ENCODE peak calls at places on chromosomes 6 and 20, in six cellular contexts. F is NB4, V is HCT116, O is endothelial cell of umbilical vein, Y is heart left ventricle, H is stomach. G is an unnamed sample.

GRCh38 chr6:150373260-150373701 is 4.5 kb downstream of the IYD start:
- DNase-seq in Y (no peak), F (no peak), H (no peak), O (no peak), V (no peak), G (no peak)

GRCh38 chr6:61809004-61809595 is 476.9 kb downstream of the KHDRBS2 start:
- DNase-seq in V (no peak), F (peak; percentile 56), O (no peak), Y (no peak), H (no peak), G (no peak)

GRCh38 chr20:42688576-42688975 is 501.1 kb downstream of the PTPRT start:
- DNase-seq in H (no peak), O (no peak), Y (no peak), F (peak; percentile 21), V (no peak), G (no peak)

GRCh38 chr6:16322666-16323312 is 84.4 kb downstream of the GMPR start:
- DNase-seq in V (no peak), O (no peak), H (peak; percentile 49), Y (peak; percentile 75), F (peak; percentile 90), G (peak; percentile 63)

GRCh38 chr6:109455161-109455501 is 441 bp downstream of the MICAL1 start:
- DNase-seq in F (peak; percentile 76), V (no peak), Y (no peak), O (peak; percentile 22), H (no peak), G (peak; percentile 63)

GRCh38 chr6:117264487-117265424 is 602 bp upstream of the VGLL2 start:
- DNase-seq in V (no peak), H (no peak), F (no peak), Y (no peak), O (no peak), G (no peak)

GRCh38 chr20:19354950-19355349 is 142.5 kb downstream of the SLC24A3 start:
- DNase-seq in F (no peak), V (no peak), Y (no peak), O (no peak), H (no peak), G (no peak)

GRCh38 chr20:25669826-25670422 is 26.7 kb downstream of the ZNF337 start:
- DNase-seq in H (no peak), Y (no peak), F (peak; percentile 26), O (no peak), V (no peak), G (no peak)

GRCh38 chr6:157235600-157236039 is 87.7 kb downstream of the TMEM242 start:
- DNase-seq in V (no peak), O (peak; percentile 55), F (no peak), Y (peak; percentile 61), H (peak; percentile 59), G (peak; percentile 67)

GRCh38 chr20:40493551-40493950 is 195.5 kb downstream of the MAFB start:
- DNase-seq in H (no peak), O (no peak), F (peak; percentile 75), Y (no peak), V (peak; percentile 28), G (no peak)

GRCh38 chr20:8722277-8722928 is 346.5 kb upstream of the PLCB4 start:
- DNase-seq in F (peak; percentile 82), V (peak; percentile 59), Y (peak; percentile 26), O (peak; percentile 83), H (no peak), G (peak; percentile 10)

GRCh38 chr20:49797292-49797628 is 15.4 kb upstream of the SLC9A8 start:
- DNase-seq in F (no peak), V (no peak), Y (no peak), O (no peak), H (no peak), G (no peak)

GRCh38 chr20:53748821-53749402 is 155.3 kb upstream of the ZNF217 start:
- DNase-seq in O (no peak), Y (no peak), H (no peak), F (no peak), V (no peak), G (no peak)

GRCh38 chr20:36969478-36970186 is 18.1 kb upstream of the SAMHD1 start:
- DNase-seq in O (no peak), H (no peak), Y (no peak), F (no peak), V (no peak), G (no peak)

GRCh38 chr6:42724825-42725224 is 2.4 kb upstream of the PRPH2 start:
- DNase-seq in O (no peak), H (no peak), F (no peak), Y (no peak), V (no peak), G (no peak)

GRCh38 chr6:166488081-166488685 is 98.3 kb downstream of the RAMACL start:
- DNase-seq in V (no peak), F (peak; percentile 33), Y (peak; percentile 70), O (peak; percentile 99), H (peak; percentile 46), G (peak; percentile 57)

GRCh38 chr6:37306624-37307222 is 47.1 kb upstream of the RNF8 start:
- DNase-seq in Y (no peak), F (no peak), V (no peak), O (no peak), H (no peak), G (no peak)

GRCh38 chr20:21511850-21512633 is 1.8 kb downstream of the NKX2-2 start:
- DNase-seq in H (no peak), Y (no peak), V (no peak), O (no peak), F (no peak), G (no peak)

GRCh38 chr6:30394139-30394538 is 49.2 kb downstream of the RPP21 start:
- DNase-seq in V (no peak), Y (no peak), O (no peak), H (no peak), F (no peak), G (peak; percentile 44)

GRCh38 chr6:110415297-110415916 is at the start of gene DDO:
- DNase-seq in O (peak; percentile 10), H (peak; percentile 66), Y (peak; percentile 85), F (no peak), V (no peak), G (peak; percentile 52)

GRCh38 chr6:22141271-22141745 is 155.5 kb downstream of the PRL start:
- DNase-seq in Y (peak; percentile 63), O (peak; percentile 99), V (no peak), H (no peak), F (no peak), G (no peak)

GRCh38 chr6:56891754-56892153 is 63.2 kb upstream of the BEND6 start:
- DNase-seq in O (no peak), F (peak; percentile 26), V (no peak), Y (no peak), H (no peak), G (no peak)

GRCh38 chr20:23446505-23446904 is 6.2 kb downstream of the CST11 start:
- DNase-seq in O (peak; percentile 71), V (peak; percentile 35), Y (no peak), F (peak; percentile 66), H (peak; percentile 69), G (peak; percentile 66)

GRCh38 chr20:6767536-6768227 is at the start of gene BMP2:
- DNase-seq in V (no peak), F (peak; percentile 85), H (peak; percentile 70), O (peak; percentile 74), Y (peak; percentile 60), G (peak; percentile 72)

GRCh38 chr6:163429858-163430448 is 15.4 kb downstream of the QKI start:
- DNase-seq in H (no peak), F (no peak), V (no peak), Y (no peak), O (no peak), G (no peak)

DNA sequence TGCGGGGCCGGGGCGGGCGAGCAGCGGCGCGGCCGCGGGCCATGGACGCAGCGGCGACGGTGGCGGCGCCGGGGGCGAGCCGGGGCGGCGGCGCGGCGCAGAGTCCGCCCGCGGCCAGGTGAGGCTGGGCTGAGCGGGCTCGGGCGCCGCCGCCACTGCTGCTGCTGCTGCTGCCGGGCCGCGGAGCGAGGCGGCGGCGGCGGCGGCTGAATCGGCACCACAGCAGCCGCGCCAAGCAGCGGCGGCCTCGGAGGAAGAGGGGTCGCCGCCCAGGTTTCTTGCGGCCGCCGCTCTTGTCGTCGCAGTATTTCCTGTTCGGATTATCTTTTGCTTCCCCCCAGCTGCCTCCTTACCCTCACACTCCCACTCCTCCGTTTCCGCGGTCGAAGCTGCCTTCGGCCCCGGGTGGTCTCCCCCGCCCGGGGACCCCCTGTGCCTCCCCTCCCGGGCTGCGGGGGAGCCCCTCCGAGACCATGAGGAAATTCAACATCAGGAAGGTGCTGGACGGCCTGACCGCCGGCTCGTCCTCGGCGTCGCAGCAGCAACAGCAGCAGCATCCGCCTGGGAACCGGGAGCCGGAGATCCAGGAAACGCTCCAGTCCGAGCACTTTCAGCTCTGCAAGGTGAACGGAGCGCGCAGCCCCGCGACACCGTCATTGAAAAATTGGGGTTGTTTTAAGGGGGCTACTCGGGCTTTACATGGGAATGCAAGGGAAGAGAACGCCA is at the start of gene STXBP5:
- DNase-seq in Y (peak; percentile 47), O (peak; percentile 64), F (peak; percentile 91), H (peak; percentile 66), V (no peak), G (peak; percentile 63)
- TF ChIP-seq POLR2A in Y (no peak), O (no peak), F (no peak), H (no peak), V (no peak), G (peak; percentile 60)

GRCh38 chr6:25670793-25671513 is 18.9 kb downstream of the SCGN start:
- DNase-seq in V (peak; percentile 34), Y (no peak), O (peak; percentile 2), H (no peak), F (peak; percentile 3), G (no peak)
- TF ChIP-seq CTCF in V (no peak), Y (no peak), O (no peak), H (no peak), F (no peak), G (no peak)

GRCh38 chr6:136253734-136254133 is 3.6 kb upstream of the MTFR2 start:
- DNase-seq in Y (no peak), V (no peak), O (no peak), H (no peak), F (no peak), G (no peak)

GRCh38 chr6:136250686-136251008 is 536 bp upstream of the MTFR2 start:
- DNase-seq in O (no peak), F (no peak), V (no peak), Y (no peak), H (no peak), G (no peak)

GRCh38 chr6:136252441-136252840 is 2.3 kb upstream of the MTFR2 start:
- DNase-seq in H (no peak), Y (no peak), F (no peak), V (no peak), O (no peak), G (no peak)

GRCh38 chr6:136251394-136251793 is 1.3 kb upstream of the MTFR2 start:
- DNase-seq in O (peak; percentile 30), Y (no peak), H (no peak), F (no peak), V (no peak), G (no peak)

GRCh38 chr6:136254851-136255466 is 4.8 kb upstream of the MTFR2 start:
- DNase-seq in F (no peak), V (no peak), H (no peak), O (no peak), Y (no peak), G (no peak)
- TF ChIP-seq POLR2A in F (no peak), V (no peak), H (no peak), O (no peak), Y (no peak), G (no peak)

GRCh38 chr6:49457771-49458170 is 5.3 kb downstream of the MMUT start:
- DNase-seq in F (no peak), H (no peak), O (no peak), Y (no peak), V (no peak), G (no peak)

GRCh38 chr6:49454787-49455709 is 8.0 kb downstream of the MMUT start:
- DNase-seq in O (no peak), H (no peak), Y (no peak), V (no peak), F (no peak), G (no peak)

GRCh38 chr6:49453221-49453620 is 9.8 kb downstream of the MMUT start:
- DNase-seq in O (peak; percentile 8), F (no peak), Y (no peak), V (no peak), H (no peak), G (no peak)
- TF ChIP-seq CTCF in O (no peak), F (no peak), Y (peak; percentile 26), V (peak; percentile 6), H (no peak), G (no peak)

G was measured in transverse colon.